ENCODE peak calls at places on chromosome 19, in seven cellular contexts. H, D, L, C, P, B and O are unnamed samples.

GRCh38 chr19:56273563-56274117 is 1.1 kb downstream of the EDDM13 start:
- DNase-seq in B (no peak), P (no peak), H (peak), D (no peak), L (no peak), C (no peak), O (no peak)

GRCh38 chr19:23420824-23421223 is 25.6 kb upstream of the ZNF91 start:
- DNase-seq in P (no peak), H (no peak), B (no peak), D (no peak), C (no peak), L (no peak), O (no peak)

GRCh38 chr19:55688422-55689218 is 13.6 kb downstream of the EPN1 start:
- DNase-seq in P (peak), L (no peak), D (no peak), H (no peak), B (no peak), C (no peak), O (no peak)

GRCh38 chr19:16327911-16328823 is 3.5 kb downstream of the KLF2 start:
- DNase-seq in D (no peak), H (no peak), C (peak), L (peak), B (no peak), P (peak), O (peak)

GRCh38 chr19:14118165-14119051 is 846 bp upstream of the PRKACA start:
- DNase-seq in P (peak), L (peak), C (peak), D (no peak), B (no peak), H (no peak), O (peak)

GRCh38 chr19:54436031-54436523 is 12.9 kb upstream of the LENG8 start:
- DNase-seq in L (no peak), D (no peak), P (no peak), C (no peak), B (no peak), H (no peak), O (no peak)

GRCh38 chr19:48841047-48841446 is 4.8 kb upstream of the HSD17B14 start:
- DNase-seq in B (no peak), P (no peak), H (no peak), L (no peak), D (no peak), C (no peak), O (no peak)

GRCh38 chr19:29843180-29844051 is 31.6 kb downstream of the CCNE1 start:
- DNase-seq in L (no peak), H (no peak), D (no peak), P (peak), C (peak), B (no peak), O (peak)

GRCh38 chr19:23784274-23784673 is 25.6 kb upstream of the ZNF681 start:
- DNase-seq in L (no peak), B (no peak), H (no peak), P (no peak), C (no peak), D (no peak), O (no peak)

GRCh38 chr19:35899547-35900214 is 659 bp downstream of the NFKBID start:
- DNase-seq in D (peak), B (peak), H (peak), C (peak), P (peak), L (peak), O (peak)

GRCh38 chr19:19315444-19315843 is 4.9 kb downstream of the SUGP1 start:
- DNase-seq in B (no peak), P (no peak), C (no peak), H (no peak), L (no peak), D (peak), O (no peak)

GRCh38 chr19:35106291-35106583 is 9.4 kb upstream of the FXYD3 start:
- DNase-seq in L (peak), C (no peak), H (no peak), P (no peak), D (no peak), B (no peak), O (no peak)

GRCh38 chr19:2782936-2783780 is at the start of gene SGTA:
- DNase-seq in P (peak), L (peak), B (peak), D (peak), C (peak), H (peak), O (peak)
- TF ChIP-seq POLR2A in P (peak), L (peak), B (peak), D (peak), C (peak), H (peak), O (no peak)

GRCh38 chr19:5612891-5613290 is 9.7 kb downstream of the SAFB2 start:
- DNase-seq in P (no peak), D (no peak), L (no peak), C (no peak), H (no peak), B (no peak), O (peak)

GRCh38 chr19:5615756-5616327 is 6.7 kb downstream of the SAFB2 start:
- DNase-seq in H (peak), D (no peak), B (no peak), C (no peak), P (no peak), L (no peak), O (no peak)

GRCh38 chr19:5609881-5610280 is 12.7 kb downstream of the SAFB2 start:
- DNase-seq in L (no peak), P (no peak), B (no peak), H (no peak), D (no peak), C (no peak), O (no peak)

GRCh38 chr19:5617080-5617479 is 5.5 kb downstream of the SAFB2 start:
- DNase-seq in B (no peak), C (no peak), P (no peak), L (no peak), D (no peak), H (no peak), O (no peak)

DNA sequence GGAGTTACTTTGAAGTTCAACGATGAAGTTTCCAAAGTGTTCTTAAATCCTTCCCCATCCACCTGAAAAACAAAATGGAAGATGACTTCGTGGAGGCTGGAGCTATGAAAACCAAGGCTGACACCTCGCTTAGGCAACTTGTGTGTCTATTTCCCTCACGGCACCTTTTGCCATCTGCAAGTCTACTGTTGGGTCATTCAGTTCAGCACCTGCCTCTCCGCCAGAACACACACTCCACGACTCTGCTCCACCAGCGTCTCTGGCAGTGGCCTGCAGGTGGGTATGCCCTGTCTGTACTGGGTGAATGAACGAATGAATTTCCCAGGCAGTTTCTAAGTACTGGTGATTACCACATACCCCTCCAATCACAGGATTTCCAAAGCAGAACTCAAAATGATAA is 9.1 kb downstream of the SAFB2 start:
- DNase-seq in L (no peak), D (no peak), C (no peak), H (no peak), B (no peak), P (no peak), O (no peak)
- TF ChIP-seq POLR2A in L (no peak), D (peak), C (no peak), H (no peak), B (no peak), P (no peak), O (no peak)

GRCh38 chr19:3153286-3154230 is 17.7 kb downstream of the GNA15 start:
- DNase-seq in L (no peak), D (no peak), B (no peak), C (no peak), H (no peak), P (no peak), O (no peak)

GRCh38 chr19:3157096-3157845 is 21.3 kb upstream of the S1PR4 start:
- DNase-seq in D (no peak), P (no peak), B (no peak), C (no peak), L (no peak), H (no peak), O (no peak)

GRCh38 chr19:3152431-3152780 is 16.6 kb downstream of the GNA15 start:
- DNase-seq in B (no peak), D (no peak), H (no peak), P (no peak), L (no peak), C (no peak), O (no peak)

GRCh38 chr19:3151563-3152430 is 16.0 kb downstream of the GNA15 start:
- DNase-seq in P (no peak), L (no peak), D (no peak), C (no peak), H (no peak), B (no peak), O (no peak)

GRCh38 chr19:3154957-3155736 is 19.3 kb downstream of the GNA15 start:
- DNase-seq in B (peak), H (peak), L (peak), P (peak), D (peak), C (peak), O (peak)
- TF ChIP-seq POLR2A in B (no peak), H (peak), L (no peak), P (peak), D (peak), C (no peak), O (no peak)

DNA sequence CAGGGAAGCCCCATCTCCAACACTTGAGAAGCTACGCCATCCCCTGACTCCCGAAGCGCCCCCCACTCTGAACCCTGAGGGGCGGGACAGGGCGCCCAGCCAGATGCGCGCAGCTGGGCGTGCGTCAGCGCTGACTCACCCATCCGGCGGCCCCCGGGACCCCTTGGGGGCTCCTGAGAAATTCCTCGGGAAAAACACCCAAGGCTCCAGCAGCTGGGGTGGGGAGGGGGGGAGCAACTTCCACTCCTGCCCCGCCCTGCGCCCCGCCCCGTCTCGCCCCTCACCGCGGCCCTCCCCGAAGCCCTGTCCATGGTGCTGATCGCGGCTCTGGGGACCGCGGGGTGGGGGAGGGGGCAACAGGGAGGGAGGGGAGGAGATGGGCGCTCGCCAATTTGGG is 1.0 kb downstream of the COL5A3 start:
- DNase-seq in C (peak), B (no peak), H (no peak), L (peak), P (peak), D (no peak), O (peak)
- TF ChIP-seq POLR2A in C (no peak), B (no peak), H (no peak), L (no peak), P (no peak), D (no peak), O (no peak)

GRCh38 chr19:49860716-49861100 is 6.7 kb downstream of the PNKP start:
- DNase-seq in H (no peak), C (peak), P (no peak), L (no peak), B (no peak), D (no peak), O (no peak)
- TF ChIP-seq POLR2A in H (no peak), C (no peak), P (no peak), L (no peak), B (no peak), D (peak), O (no peak)

GRCh38 chr19:17871032-17871877 is 490 bp upstream of the SLC5A5 start:
- DNase-seq in H (no peak), B (no peak), C (no peak), P (no peak), L (no peak), D (no peak), O (no peak)

GRCh38 chr19:17871878-17872250 is at the start of gene SLC5A5:
- DNase-seq in H (no peak), D (no peak), B (no peak), L (no peak), C (no peak), P (no peak), O (no peak)

GRCh38 chr19:17874423-17875135 is 2.8 kb downstream of the SLC5A5 start:
- DNase-seq in P (no peak), L (no peak), B (no peak), D (no peak), C (no peak), H (no peak), O (no peak)

GRCh38 chr19:17872251-17873001 is 681 bp downstream of the SLC5A5 start:
- DNase-seq in L (no peak), H (no peak), B (no peak), D (no peak), P (no peak), C (no peak), O (no peak)

GRCh38 chr19:17873661-17874422 is 2.1 kb downstream of the SLC5A5 start:
- DNase-seq in C (no peak), L (no peak), H (peak), D (peak), P (peak), B (peak), O (peak)
- TF ChIP-seq POLR2A in C (no peak), L (no peak), H (no peak), D (no peak), P (no peak), B (no peak), O (no peak)

DNA sequence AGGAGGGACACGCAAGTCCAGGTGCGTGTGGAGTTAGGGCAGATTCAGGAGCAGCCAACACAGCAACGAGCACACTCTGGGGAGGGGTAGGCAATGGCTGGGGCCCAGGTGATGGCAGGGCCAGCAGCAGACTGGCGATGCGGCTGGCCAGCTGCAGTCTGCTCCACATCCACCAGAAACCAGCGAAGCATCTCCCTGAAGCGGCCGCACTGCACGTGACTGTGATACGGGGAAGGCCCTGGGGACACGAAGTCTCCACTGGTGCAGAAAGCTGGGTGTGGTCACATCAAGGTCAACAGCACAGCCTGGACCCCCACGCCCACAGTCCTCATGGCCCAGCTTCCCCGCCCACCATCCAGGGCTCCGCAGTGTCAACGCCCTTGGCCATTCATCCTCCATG is 21.3 kb upstream of the EPHX3 start:
- DNase-seq in P (no peak), D (no peak), L (no peak), H (no peak), C (no peak), B (no peak), O (no peak)
- TF ChIP-seq POLR2A in P (no peak), D (no peak), L (no peak), H (no peak), C (no peak), B (no peak), O (no peak)

GRCh38 chr19:46609511-46610412 is 8.6 kb downstream of the CALM3 start:
- DNase-seq in P (peak), D (no peak), H (no peak), L (peak), B (no peak), C (no peak), O (peak)

GRCh38 chr19:46608581-46609345 is 7.6 kb downstream of the CALM3 start:
- DNase-seq in B (no peak), D (no peak), H (no peak), C (no peak), L (peak), P (peak), O (no peak)

GRCh38 chr19:46611791-46612190 is 10.7 kb downstream of the CALM3 start:
- DNase-seq in P (no peak), H (no peak), C (no peak), L (peak), D (peak), B (no peak), O (no peak)

GRCh38 chr19:46610413-46610775 is 9.3 kb downstream of the CALM3 start:
- DNase-seq in D (no peak), B (no peak), L (peak), C (no peak), P (peak), H (no peak), O (peak)

DNA sequence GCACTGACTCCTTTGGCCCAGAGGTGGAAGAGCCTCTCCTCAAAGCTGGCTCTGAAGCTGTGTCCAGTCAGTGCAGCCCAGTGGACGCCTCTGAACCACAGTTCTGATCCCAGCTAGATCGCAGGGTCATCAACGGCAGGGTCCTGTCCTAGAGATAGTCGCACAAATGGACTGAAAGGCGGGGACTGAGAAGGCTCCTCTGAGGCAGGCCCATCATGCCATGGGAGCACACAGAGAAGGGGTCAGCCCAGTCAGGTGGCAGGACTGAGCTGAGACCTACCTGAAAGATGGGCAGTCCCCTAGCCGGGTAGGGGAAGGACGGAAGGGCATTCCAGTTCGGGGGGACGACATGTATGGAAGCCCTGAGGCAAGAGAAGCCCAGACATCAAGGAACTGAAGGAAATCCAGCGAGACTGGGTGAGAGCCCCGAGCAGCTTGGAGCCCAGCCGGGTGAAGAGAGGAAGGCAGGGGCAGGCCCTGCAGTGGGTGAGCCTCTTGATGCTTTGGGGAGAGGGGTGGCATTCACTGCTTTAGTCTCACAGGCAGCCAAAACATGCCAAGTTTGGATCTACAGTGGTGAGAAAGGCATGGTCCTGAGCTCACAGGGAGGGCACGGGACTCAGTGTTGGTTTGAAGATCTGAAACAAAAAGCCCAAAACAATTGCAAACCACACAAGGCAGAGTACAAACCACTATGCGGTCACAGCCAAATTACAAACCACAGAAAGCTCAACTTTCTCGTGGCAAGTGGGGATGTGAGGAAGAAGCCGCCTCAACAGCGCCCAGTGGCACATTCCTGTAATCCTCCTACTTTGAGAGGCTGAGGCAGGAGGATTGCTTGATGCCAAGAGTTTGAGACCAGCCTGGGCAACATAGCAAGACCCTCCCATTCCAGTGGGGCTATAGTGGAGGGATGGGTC is 10.0 kb downstream of the CALM3 start:
- DNase-seq in L (peak), H (no peak), P (peak), B (no peak), D (peak), C (no peak), O (peak)
- TF ChIP-seq POLR2A in L (no peak), H (no peak), P (no peak), B (no peak), D (peak), C (no peak), O (no peak)

GRCh38 chr19:21362291-21362690 is 3.5 kb downstream of the ZNF738 start:
- DNase-seq in C (no peak), P (no peak), B (no peak), L (no peak), D (no peak), H (no peak), O (peak)

GRCh38 chr19:21358768-21359451 is at the start of gene ZNF738:
- DNase-seq in L (peak), C (peak), P (peak), H (peak), D (peak), B (peak), O (peak)
- TF ChIP-seq POLR2A in L (peak), C (peak), P (peak), H (peak), D (peak), B (peak), O (no peak)